ENCODE peak calls at places on chromosomes 4 and X, in ten cellular contexts. X is erythroblast; L is left ventricle myocardium inferior; I is neural progenitor cell; V is NCI-H2171 treated with DMSO at 0.1 percent for 48 hours; B is progenitor cell of endocrine pancreas; Q is endothelial cell; J is EL; M is NCI-H1092 treated with DMSO at 0.1 percent for 48 hours; C is activated naive CD4-positive, alpha-beta T cell. K is an unnamed sample.

GRCh38 chr4:15695240-15695699 is 7.6 kb upstream of the BST1 start:
- DNase-seq in X (no peak), L (no peak), I (peak; percentile 86), V (no peak), B (no peak), Q (no peak), J (peak; percentile 97), M (no peak), C (no peak), K (peak; percentile 98)

GRCh38 chr4:40289366-40290188 is 45.6 kb upstream of the CHRNA9 start:
- DNase-seq in X (no peak), L (no peak), I (no peak), V (no peak), B (no peak), Q (no peak), J (peak; percentile 32), M (no peak), C (no peak), K (peak; percentile 45)

GRCh38 chr4:5836943-5837342 is 55.9 kb downstream of the CRMP1 start:
- DNase-seq in X (no peak), L (no peak), I (no peak), V (no peak), B (no peak), Q (no peak), J (no peak), M (no peak), C (no peak), K (no peak)

GRCh38 chrX:4560192-4560591 is 846.7 kb upstream of the PRKX start:
- DNase-seq in X (no peak), L (no peak), I (no peak), V (no peak), B (no peak), Q (no peak), J (no peak), M (no peak), C (no peak), K (no peak)

GRCh38 chr4:73705056-73705432 is 35.3 kb upstream of the CXCL8 start:
- DNase-seq in X (no peak), L (no peak), I (peak; percentile 7), V (no peak), B (no peak), Q (no peak), J (peak; percentile 90), M (no peak), C (no peak), K (peak; percentile 95)

GRCh38 chr4:179110816-179111215 is 1668.6 kb upstream of the AGA start:
- DNase-seq in X (no peak), L (no peak), I (no peak), V (no peak), B (no peak), Q (no peak), J (no peak), M (no peak), C (no peak), K (no peak)

GRCh38 chr4:113575391-113575790 is 186.1 kb downstream of the CAMK2D start:
- DNase-seq in X (no peak), L (no peak), I (no peak), V (peak; percentile 18), B (no peak), Q (no peak), J (peak; percentile 70), M (no peak), C (no peak), K (peak; percentile 61)

GRCh38 chr4:37453004-37453360 is 208.4 kb downstream of the NWD2 start:
- DNase-seq in X (peak; percentile 52), L (no peak), I (peak; percentile 84), V (peak; percentile 45), B (peak; percentile 17), Q (peak; percentile 49), J (peak; percentile 56), M (peak; percentile 74), C (no peak), K (peak; percentile 91)

GRCh38 chrX:141879616-141880015 is 24.1 kb upstream of the MAGEC1 start:
- DNase-seq in X (no peak), L (no peak), I (no peak), V (peak; percentile 0), B (no peak), Q (no peak), J (no peak), M (peak; percentile 9), C (no peak), K (no peak)

GRCh38 chrX:125103693-125104092 is 216.0 kb upstream of the TEX13C start:
- DNase-seq in X (no peak), L (no peak), I (no peak), V (no peak), B (no peak), Q (no peak), J (no peak), M (no peak), C (no peak), K (no peak)

GRCh38 chr4:1283711-1284110 is 6.0 kb upstream of the MAEA start:
- DNase-seq in X (no peak), L (no peak), I (no peak), V (no peak), B (no peak), Q (no peak), J (no peak), M (no peak), C (no peak), K (no peak)

GRCh38 chr4:11261066-11261850 is 167.4 kb downstream of the HS3ST1 start:
- DNase-seq in X (no peak), L (no peak), I (no peak), V (no peak), B (no peak), Q (no peak), J (no peak), M (no peak), C (no peak), K (no peak)

GRCh38 chr4:156638332-156638731 is 333.3 kb downstream of the PDGFC start:
- DNase-seq in X (no peak), L (no peak), I (no peak), V (no peak), B (no peak), Q (no peak), J (peak; percentile 83), M (no peak), C (no peak), K (no peak)

GRCh38 chrX:47643926-47644325 is 6.4 kb downstream of the ELK1 start:
- DNase-seq in X (peak; percentile 33), L (no peak), I (peak; percentile 36), V (no peak), B (no peak), Q (no peak), J (no peak), M (no peak), C (no peak), K (peak; percentile 42)

GRCh38 chr4:10006604-10007435 is 14.5 kb downstream of the SLC2A9 start:
- DNase-seq in X (no peak), L (no peak), I (no peak), V (peak; percentile 3), B (no peak), Q (no peak), J (no peak), M (no peak), C (no peak), K (peak; percentile 99)

K was measured in renal cortical epithelial cell.